ENCODE peak calls at places on chromosomes 13 and 19, in seven cellular contexts. One of them, this sample, is unnamed.

GRCh38 chr13:76647550-76647949 is 238.7 kb downstream of the KCTD12 start:
- DNase-seq in tibial artery: no peak
- DNase-seq in GM12865: no peak
- DNase-seq in uterus: no peak
- DNase-seq in heart left ventricle: no peak
- DNase-seq in mammary epithelial cell: no peak
- DNase-seq in CD8-positive, alpha-beta memory T cell: no peak
- DNase-seq in this sample: no peak

GRCh38 chr19:33252971-33253370 is 27.3 kb upstream of the SLC7A10 start:
- DNase-seq in tibial artery: no peak
- DNase-seq in GM12865: no peak
- DNase-seq in uterus: no peak
- DNase-seq in heart left ventricle: peak; percentile 60
- DNase-seq in mammary epithelial cell: no peak
- DNase-seq in CD8-positive, alpha-beta memory T cell: no peak
- DNase-seq in this sample: no peak

GRCh38 chr19:47240996-47241918 is 10.3 kb upstream of the BBC3 start:
- DNase-seq in tibial artery: peak; percentile 56
- DNase-seq in GM12865: peak; percentile 72
- DNase-seq in uterus: peak; percentile 86
- DNase-seq in heart left ventricle: peak; percentile 77
- DNase-seq in mammary epithelial cell: peak; percentile 87
- DNase-seq in CD8-positive, alpha-beta memory T cell: peak; percentile 78
- DNase-seq in this sample: peak; percentile 94

GRCh38 chr13:25204843-25205242 is 32.8 kb upstream of the AMER2 start:
- DNase-seq in tibial artery: no peak
- DNase-seq in GM12865: no peak
- DNase-seq in uterus: no peak
- DNase-seq in heart left ventricle: no peak
- DNase-seq in mammary epithelial cell: no peak
- DNase-seq in CD8-positive, alpha-beta memory T cell: no peak
- DNase-seq in this sample: no peak

GRCh38 chr13:21011378-21011777 is 50.0 kb downstream of the LATS2 start:
- DNase-seq in tibial artery: no peak
- DNase-seq in GM12865: no peak
- DNase-seq in uterus: no peak
- DNase-seq in heart left ventricle: no peak
- DNase-seq in mammary epithelial cell: no peak
- DNase-seq in CD8-positive, alpha-beta memory T cell: no peak
- DNase-seq in this sample: no peak

GRCh38 chr19:45952691-45953505 is 20.8 kb downstream of the NOVA2 start:
- DNase-seq in tibial artery: no peak
- DNase-seq in GM12865: peak; percentile 74
- DNase-seq in uterus: no peak
- DNase-seq in heart left ventricle: no peak
- DNase-seq in mammary epithelial cell: peak; percentile 54
- DNase-seq in CD8-positive, alpha-beta memory T cell: peak; percentile 5
- DNase-seq in this sample: peak; percentile 54

GRCh38 chr19:49512970-49513745 is 697 bp downstream of the FCGRT start:
- DNase-seq in tibial artery: no peak
- DNase-seq in GM12865: no peak
- DNase-seq in uterus: peak; percentile 70
- DNase-seq in heart left ventricle: peak; percentile 80
- DNase-seq in mammary epithelial cell: no peak
- DNase-seq in CD8-positive, alpha-beta memory T cell: no peak
- DNase-seq in this sample: peak; percentile 70

GRCh38 chr19:33052352-33052972 is 12.2 kb downstream of the RHPN2 start:
- DNase-seq in tibial artery: no peak
- DNase-seq in GM12865: no peak
- DNase-seq in uterus: peak; percentile 67
- DNase-seq in heart left ventricle: no peak
- DNase-seq in mammary epithelial cell: peak; percentile 58
- DNase-seq in CD8-positive, alpha-beta memory T cell: no peak
- DNase-seq in this sample: no peak

GRCh38 chr13:57969961-57970360 is 338.4 kb downstream of the PCDH17 start:
- DNase-seq in tibial artery: no peak
- DNase-seq in GM12865: no peak
- DNase-seq in uterus: no peak
- DNase-seq in heart left ventricle: no peak
- DNase-seq in mammary epithelial cell: no peak
- DNase-seq in CD8-positive, alpha-beta memory T cell: no peak
- DNase-seq in this sample: no peak

GRCh38 chr13:62678039-62678438 is 1262.4 kb upstream of the PCDH20 start:
- DNase-seq in tibial artery: no peak
- DNase-seq in GM12865: peak; percentile 6
- DNase-seq in uterus: no peak
- DNase-seq in heart left ventricle: no peak
- DNase-seq in mammary epithelial cell: no peak
- DNase-seq in CD8-positive, alpha-beta memory T cell: no peak
- DNase-seq in this sample: no peak

GRCh38 chr19:17450264-17451075 is 2.0 kb upstream of the TMEM221 start:
- DNase-seq in tibial artery: no peak
- DNase-seq in GM12865: peak; percentile 63
- DNase-seq in uterus: no peak
- DNase-seq in heart left ventricle: no peak
- DNase-seq in mammary epithelial cell: peak; percentile 98
- DNase-seq in CD8-positive, alpha-beta memory T cell: no peak
- DNase-seq in this sample: no peak

GRCh38 chr19:33628921-33629825 is 7.4 kb downstream of the CHST8 start:
- DNase-seq in tibial artery: no peak
- DNase-seq in GM12865: no peak
- DNase-seq in uterus: no peak
- DNase-seq in heart left ventricle: no peak
- DNase-seq in mammary epithelial cell: no peak
- DNase-seq in CD8-positive, alpha-beta memory T cell: no peak
- DNase-seq in this sample: no peak

GRCh38 chr13:73945871-73946270 is 188.3 kb downstream of the KLF12 start:
- DNase-seq in tibial artery: no peak
- DNase-seq in GM12865: no peak
- DNase-seq in uterus: no peak
- DNase-seq in heart left ventricle: peak; percentile 59
- DNase-seq in mammary epithelial cell: peak; percentile 12
- DNase-seq in CD8-positive, alpha-beta memory T cell: no peak
- DNase-seq in this sample: no peak

GRCh38 chr19:57319869-57320179 is 448 bp upstream of the ZNF543 start:
- DNase-seq in tibial artery: no peak
- DNase-seq in GM12865: no peak
- DNase-seq in uterus: no peak
- DNase-seq in heart left ventricle: no peak
- DNase-seq in mammary epithelial cell: no peak
- DNase-seq in CD8-positive, alpha-beta memory T cell: no peak
- DNase-seq in this sample: no peak

GRCh38 chr13:23449386-23450162 is 16.1 kb upstream of the SACS start:
- DNase-seq in tibial artery: no peak
- DNase-seq in GM12865: no peak
- DNase-seq in uterus: no peak
- DNase-seq in heart left ventricle: no peak
- DNase-seq in mammary epithelial cell: no peak
- DNase-seq in CD8-positive, alpha-beta memory T cell: no peak
- DNase-seq in this sample: no peak

GRCh38 chr13:33872005-33872351 is 54.0 kb downstream of the RFC3 start:
- DNase-seq in tibial artery: no peak
- DNase-seq in GM12865: no peak
- DNase-seq in uterus: no peak
- DNase-seq in heart left ventricle: no peak
- DNase-seq in mammary epithelial cell: no peak
- DNase-seq in CD8-positive, alpha-beta memory T cell: no peak
- DNase-seq in this sample: peak; percentile 50

GRCh38 chr19:42468273-42468796 is 25.6 kb upstream of the CXCL17 start:
- DNase-seq in tibial artery: no peak
- DNase-seq in GM12865: no peak
- DNase-seq in uterus: no peak
- DNase-seq in heart left ventricle: no peak
- DNase-seq in mammary epithelial cell: peak; percentile 74
- DNase-seq in CD8-positive, alpha-beta memory T cell: no peak
- DNase-seq in this sample: no peak

GRCh38 chr13:113956571-113956970 is 17.3 kb downstream of the C13orf46 start:
- DNase-seq in tibial artery: no peak
- DNase-seq in GM12865: no peak
- DNase-seq in uterus: no peak
- DNase-seq in heart left ventricle: peak; percentile 40
- DNase-seq in mammary epithelial cell: no peak
- DNase-seq in CD8-positive, alpha-beta memory T cell: no peak
- DNase-seq in this sample: no peak

GRCh38 chr13:109971006-109971744 is 184.8 kb upstream of the IRS2 start:
- DNase-seq in tibial artery: no peak
- DNase-seq in GM12865: no peak
- DNase-seq in uterus: no peak
- DNase-seq in heart left ventricle: no peak
- DNase-seq in mammary epithelial cell: no peak
- DNase-seq in CD8-positive, alpha-beta memory T cell: no peak
- DNase-seq in this sample: no peak

GRCh38 chr19:6271251-6271650 is 8.5 kb downstream of the MLLT1 start:
- DNase-seq in tibial artery: no peak
- DNase-seq in GM12865: no peak
- DNase-seq in uterus: no peak
- DNase-seq in heart left ventricle: no peak
- DNase-seq in mammary epithelial cell: no peak
- DNase-seq in CD8-positive, alpha-beta memory T cell: no peak
- DNase-seq in this sample: no peak

GRCh38 chr19:6271721-6272410 is 7.9 kb downstream of the MLLT1 start:
- DNase-seq in tibial artery: peak; percentile 83
- DNase-seq in GM12865: no peak
- DNase-seq in uterus: peak; percentile 91
- DNase-seq in heart left ventricle: peak; percentile 94
- DNase-seq in mammary epithelial cell: no peak
- DNase-seq in CD8-positive, alpha-beta memory T cell: no peak
- DNase-seq in this sample: peak; percentile 71

GRCh38 chr19:6270076-6270745 is 9.6 kb downstream of the MLLT1 start:
- DNase-seq in tibial artery: no peak
- DNase-seq in GM12865: no peak
- DNase-seq in uterus: no peak
- DNase-seq in heart left ventricle: no peak
- DNase-seq in mammary epithelial cell: no peak
- DNase-seq in CD8-positive, alpha-beta memory T cell: no peak
- DNase-seq in this sample: no peak

GRCh38 chr19:6269101-6269886 is 10.5 kb downstream of the MLLT1 start:
- DNase-seq in tibial artery: no peak
- DNase-seq in GM12865: no peak
- DNase-seq in uterus: no peak
- DNase-seq in heart left ventricle: no peak
- DNase-seq in mammary epithelial cell: no peak
- DNase-seq in CD8-positive, alpha-beta memory T cell: no peak
- DNase-seq in this sample: no peak

GRCh38 chr19:6270822-6271221 is 9.0 kb downstream of the MLLT1 start:
- DNase-seq in tibial artery: no peak
- DNase-seq in GM12865: no peak
- DNase-seq in uterus: no peak
- DNase-seq in heart left ventricle: no peak
- DNase-seq in mammary epithelial cell: no peak
- DNase-seq in CD8-positive, alpha-beta memory T cell: no peak
- DNase-seq in this sample: no peak
- H3K4me3 ChIP-seq in tibial artery: no peak overlapping the region
- H3K4me3 ChIP-seq in GM12865: no peak overlapping the region
- H3K4me3 ChIP-seq in uterus: peak overlapping the region; percentile 33
- H3K4me3 ChIP-seq in heart left ventricle: no peak overlapping the region
- H3K4me3 ChIP-seq in mammary epithelial cell: no peak overlapping the region
- H3K4me3 ChIP-seq in CD8-positive, alpha-beta memory T cell: no peak overlapping the region
- H3K4me3 ChIP-seq in this sample: no peak overlapping the region

GRCh38 chr19:40597329-40597838 is 3.8 kb upstream of the LTBP4 start:
- DNase-seq in tibial artery: no peak
- DNase-seq in GM12865: no peak
- DNase-seq in uterus: no peak
- DNase-seq in heart left ventricle: no peak
- DNase-seq in mammary epithelial cell: no peak
- DNase-seq in CD8-positive, alpha-beta memory T cell: no peak
- DNase-seq in this sample: no peak
- H3K4me3 ChIP-seq in tibial artery: peak overlapping the region; percentile 23
- H3K4me3 ChIP-seq in GM12865: no peak overlapping the region
- H3K4me3 ChIP-seq in uterus: peak overlapping the region; percentile 40
- H3K4me3 ChIP-seq in heart left ventricle: peak overlapping the region; percentile 9
- H3K4me3 ChIP-seq in mammary epithelial cell: no peak overlapping the region
- H3K4me3 ChIP-seq in CD8-positive, alpha-beta memory T cell: peak overlapping the region; percentile 28
- H3K4me3 ChIP-seq in this sample: no peak overlapping the region

DNA sequence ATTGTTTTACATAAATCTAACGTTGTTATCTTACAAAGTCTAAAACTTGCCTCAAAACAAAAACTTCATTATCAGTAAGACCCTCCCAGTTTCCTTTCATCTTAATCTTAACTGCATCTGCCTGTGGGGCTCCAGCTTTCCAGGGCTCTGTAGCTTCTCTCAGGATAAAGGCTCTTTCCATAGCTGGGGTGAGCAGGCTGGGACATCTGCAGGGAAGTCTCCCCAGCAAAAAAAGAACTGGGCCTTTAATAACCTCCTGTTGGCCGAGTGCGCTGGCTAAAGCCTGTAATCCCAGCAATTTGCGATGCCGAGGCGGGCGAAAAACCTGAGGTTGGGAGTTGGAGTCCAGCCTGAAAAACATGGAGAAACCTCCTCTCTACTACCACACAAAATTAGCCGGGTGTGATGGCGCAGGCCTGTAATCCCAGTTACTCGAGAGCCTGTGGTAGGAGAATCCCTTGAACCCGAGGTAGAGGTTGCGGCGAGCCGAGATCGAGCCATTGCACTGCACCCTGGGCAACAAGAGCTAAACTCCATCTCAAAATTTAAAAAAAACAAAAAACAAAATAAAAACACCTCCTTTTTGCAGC is 142.9 kb downstream of the ZNF737 start:
- DNase-seq in tibial artery: no peak
- DNase-seq in GM12865: no peak
- DNase-seq in uterus: no peak
- DNase-seq in heart left ventricle: peak; percentile 62
- DNase-seq in mammary epithelial cell: no peak
- DNase-seq in CD8-positive, alpha-beta memory T cell: no peak
- DNase-seq in this sample: no peak
- H3K4me3 ChIP-seq in tibial artery: peak overlapping the region; percentile 69
- H3K4me3 ChIP-seq in GM12865: no peak overlapping the region
- H3K4me3 ChIP-seq in uterus: peak overlapping the region; percentile 58
- H3K4me3 ChIP-seq in heart left ventricle: peak overlapping the region; percentile 57
- H3K4me3 ChIP-seq in mammary epithelial cell: peak overlapping the region; percentile 58
- H3K4me3 ChIP-seq in CD8-positive, alpha-beta memory T cell: peak overlapping the region; percentile 69
- H3K4me3 ChIP-seq in this sample: no peak overlapping the region

DNA sequence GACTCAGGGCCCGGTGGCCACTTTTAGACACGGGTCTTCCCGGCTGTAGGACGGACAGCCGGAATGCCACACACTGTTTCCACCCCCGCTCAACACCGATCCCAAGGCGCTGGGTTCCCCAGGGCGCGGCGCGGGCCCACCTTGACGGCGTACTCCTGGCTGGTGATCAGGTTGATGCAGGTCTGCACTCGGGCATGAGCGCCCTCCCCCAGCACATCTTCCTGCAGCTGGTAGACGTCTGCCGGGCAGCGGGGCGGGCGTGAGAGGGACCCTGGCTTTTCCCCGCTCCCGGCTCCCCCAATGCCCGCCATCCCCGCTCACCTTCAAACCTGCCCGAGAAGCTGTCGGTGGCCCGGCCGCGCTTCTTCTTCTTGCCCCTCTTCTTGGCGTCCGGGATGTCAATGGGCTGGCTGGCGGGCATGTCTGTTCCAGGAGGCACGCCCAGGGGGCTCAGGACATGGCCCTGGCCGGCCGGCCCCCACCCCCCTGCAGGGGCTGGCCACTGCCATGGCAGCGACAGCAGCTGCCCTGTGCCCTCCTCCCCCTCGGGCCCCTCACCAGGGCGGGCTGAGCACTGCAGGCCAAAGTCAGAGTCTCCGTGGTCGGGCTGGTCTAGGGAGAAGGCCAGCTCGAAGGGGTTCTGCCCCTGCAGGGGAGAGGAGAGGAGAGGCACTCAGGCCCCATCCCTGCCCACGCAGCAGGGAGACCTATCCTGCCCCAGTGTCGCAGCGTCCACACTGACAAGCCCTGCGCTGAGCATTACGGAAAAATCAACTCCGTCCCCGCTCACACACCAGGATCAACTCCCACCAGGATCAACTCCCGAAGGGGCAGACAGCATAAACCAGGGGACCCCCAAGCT is 4.8 kb downstream of the MKNK2 start:
- DNase-seq in tibial artery: no peak
- DNase-seq in GM12865: peak; percentile 29
- DNase-seq in uterus: no peak
- DNase-seq in heart left ventricle: no peak
- DNase-seq in mammary epithelial cell: no peak
- DNase-seq in CD8-positive, alpha-beta memory T cell: no peak
- DNase-seq in this sample: no peak
- H3K4me3 ChIP-seq in tibial artery: no peak overlapping the region
- H3K4me3 ChIP-seq in GM12865: peak overlapping the region; percentile 18
- H3K4me3 ChIP-seq in uterus: no peak overlapping the region
- H3K4me3 ChIP-seq in heart left ventricle: no peak overlapping the region
- H3K4me3 ChIP-seq in mammary epithelial cell: no peak overlapping the region
- H3K4me3 ChIP-seq in CD8-positive, alpha-beta memory T cell: no peak overlapping the region
- H3K4me3 ChIP-seq in this sample: no peak overlapping the region

This sample was measured in body of pancreas.